ENCODE peak calls at places on chromosomes 16 and 17, in seven cellular contexts. Z is SK-N-SH, L is A549, J is H1, T is GM12878, V is HepG2, R is K562. S is an unnamed sample.
A peak's percentile ranks its signal among the peaks of the same experiment; 100 is the strongest.

GRCh38 chr16:50696575-50697420 is 3.4 kb downstream of the NOD2 start:
- DNase-seq in R (peak; percentile 73), L (peak; percentile 52), V (peak; percentile 78), J (no peak), Z (no peak), T (peak; percentile 82), S (peak; percentile 26)

GRCh38 chr16:4266372-4266771 is 6.5 kb downstream of the TFAP4 start:
- DNase-seq in J (peak; percentile 66), Z (peak; percentile 71), L (peak; percentile 77), R (no peak), T (no peak), V (peak; percentile 40), S (no peak)

GRCh38 chr17:4499431-4500187 is 928 bp downstream of the SPNS2 start:
- DNase-seq in L (peak; percentile 39), V (no peak), R (no peak), Z (peak; percentile 75), T (no peak), J (peak; percentile 75), S (no peak)

GRCh38 chr17:36089888-36090836 is at the start of gene CCL3:
- DNase-seq in J (no peak), V (no peak), R (no peak), L (no peak), Z (no peak), T (peak; percentile 99), S (no peak)

GRCh38 chr16:67546761-67547422 is 15.4 kb upstream of the CTCF start:
- DNase-seq in L (peak; percentile 73), Z (peak; percentile 91), T (no peak), V (peak; percentile 65), J (peak; percentile 92), R (peak; percentile 78), S (peak; percentile 57)

GRCh38 chr17:14331200-14331981 is 30.5 kb downstream of the HS3ST3B1 start:
- DNase-seq in L (no peak), Z (no peak), V (no peak), R (peak; percentile 67), T (no peak), J (no peak), S (no peak)

GRCh38 chr17:43891851-43892671 is 15.3 kb downstream of the MPP2 start:
- DNase-seq in J (no peak), V (no peak), T (no peak), R (no peak), Z (no peak), L (no peak), S (no peak)

GRCh38 chr16:30829130-30830071 is 42.4 kb upstream of the ZNF629 start:
- DNase-seq in J (no peak), T (no peak), V (peak; percentile 68), Z (no peak), R (peak; percentile 22), L (peak; percentile 35), S (no peak)

GRCh38 chr17:7407483-7408231 is at the start of gene NLGN2:
- DNase-seq in L (no peak), R (no peak), Z (no peak), T (no peak), V (no peak), J (no peak), S (no peak)

GRCh38 chr17:17416400-17417360 is 60.1 kb upstream of the MED9 start:
- DNase-seq in J (no peak), L (peak; percentile 81), R (peak; percentile 40), V (peak; percentile 92), Z (no peak), T (no peak), S (peak; percentile 87)

GRCh38 chr16:12898556-12898955 is 2.8 kb upstream of the SHISA9 start:
- DNase-seq in L (no peak), J (no peak), Z (no peak), R (no peak), V (no peak), T (no peak), S (no peak)

GRCh38 chr17:82105882-82106696 is 8.1 kb upstream of the FASN start:
- DNase-seq in L (peak; percentile 82), T (peak; percentile 51), J (peak; percentile 79), R (peak; percentile 48), Z (peak; percentile 97), V (peak; percentile 94), S (peak; percentile 37)

GRCh38 chr17:58083491-58084316 is 485 bp downstream of the DYNLL2 start:
- DNase-seq in L (peak; percentile 46), Z (peak; percentile 91), J (peak; percentile 58), T (no peak), R (peak; percentile 81), V (peak; percentile 32), S (peak; percentile 43)

GRCh38 chr17:21002309-21003006 is 40.4 kb downstream of the USP22 start:
- DNase-seq in L (no peak), T (no peak), Z (no peak), R (no peak), J (no peak), V (no peak), S (no peak)

GRCh38 chr17:50483266-50483665 is 4.6 kb downstream of the RSAD1 start:
- DNase-seq in V (no peak), R (no peak), L (no peak), J (no peak), T (no peak), Z (no peak), S (no peak)

GRCh38 chr17:37742114-37742761 is 2.6 kb downstream of the HNF1B start:
- DNase-seq in L (peak; percentile 59), Z (peak; percentile 62), V (no peak), R (no peak), T (no peak), J (peak; percentile 70), S (peak; percentile 20)

GRCh38 chr16:70753694-70754325 is 47.1 kb downstream of the VAC14 start:
- DNase-seq in L (no peak), R (no peak), Z (no peak), J (no peak), T (no peak), V (no peak), S (no peak)

GRCh38 chr17:373616-374225 is 21.1 kb upstream of the RPH3AL start:
- DNase-seq in R (no peak), V (no peak), T (no peak), Z (no peak), L (peak; percentile 48), J (no peak), S (no peak)

GRCh38 chr16:9610727-9611126 is 519.3 kb downstream of the HAPSTR1 start:
- DNase-seq in Z (no peak), T (no peak), L (peak; percentile 13), V (no peak), J (no peak), R (peak; percentile 12), S (no peak)

GRCh38 chr16:17070882-17071592 is 399.7 kb downstream of the XYLT1 start:
- DNase-seq in V (no peak), L (peak; percentile 6), R (peak; percentile 27), T (peak; percentile 98), Z (no peak), J (peak; percentile 61), S (no peak)

GRCh38 chr16:1326380-1326779 is 7.1 kb upstream of the BAIAP3 start:
- DNase-seq in T (no peak), V (no peak), L (no peak), R (no peak), Z (no peak), J (no peak), S (no peak)

DNA sequence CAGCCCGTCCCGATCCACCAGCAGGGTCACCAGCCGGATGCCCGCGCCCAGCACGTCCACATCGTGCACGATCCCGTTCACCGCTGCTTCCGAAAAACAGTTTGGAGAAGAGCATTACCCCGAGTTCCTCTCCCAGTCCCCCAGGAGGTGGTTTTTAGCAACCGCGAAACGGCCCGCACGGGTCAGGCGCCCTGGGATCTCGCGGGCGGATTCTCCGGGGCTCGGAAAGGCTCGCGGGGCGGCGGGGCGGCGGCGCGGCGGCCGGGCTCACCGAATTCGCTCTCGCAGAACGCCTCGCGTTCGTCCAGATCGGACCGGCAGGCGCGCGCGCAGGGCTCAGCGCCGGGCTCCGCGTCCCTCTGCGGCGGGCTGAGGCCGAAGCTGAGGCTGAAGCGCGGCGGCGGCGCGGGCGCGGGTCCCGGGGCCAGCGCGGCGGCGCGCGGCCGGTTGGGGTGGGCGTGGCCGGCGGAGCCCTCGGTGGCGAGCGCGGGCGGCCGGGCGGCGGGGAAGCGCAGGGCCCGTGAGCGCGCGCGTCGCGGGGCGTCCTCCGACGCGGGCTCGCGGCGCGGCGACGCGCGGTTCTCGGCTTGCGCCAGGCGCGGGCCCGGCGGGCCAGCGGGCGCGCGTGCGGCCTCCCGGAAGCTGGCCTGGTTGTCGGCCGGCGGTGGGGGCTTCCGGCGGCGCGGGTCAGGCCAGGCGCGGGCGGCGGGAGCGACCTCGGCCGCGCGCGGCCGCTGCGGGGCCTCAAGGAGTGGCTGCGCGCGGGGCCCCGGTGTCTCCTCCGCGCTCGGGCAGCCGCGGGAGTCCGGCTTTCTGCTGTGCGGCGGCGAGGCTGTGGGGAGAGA is 2.9 kb downstream of the C17orf58 start:
- DNase-seq in R (peak; percentile 91), J (peak; percentile 84), L (peak; percentile 90), T (no peak), V (peak; percentile 68), Z (peak; percentile 98), S (peak; percentile 84)
- TF ChIP-seq RFX5 in R (no peak), J (no peak), L (no peak), T (no peak), V (no peak), Z (no peak), S (no peak)

GRCh38 chr17:80782536-80783427 is 208.9 kb upstream of the CHMP6 start:
- DNase-seq in Z (no peak), R (no peak), J (no peak), L (peak; percentile 46), T (no peak), V (no peak), S (peak; percentile 59)
- TF ChIP-seq RFX5 in Z (no peak), R (no peak), J (no peak), L (no peak), T (no peak), V (no peak), S (no peak)

GRCh38 chr16:86492267-86492960 is 17.9 kb upstream of the FOXF1 start:
- DNase-seq in L (no peak), V (no peak), Z (no peak), T (no peak), R (no peak), J (no peak), S (no peak)

GRCh38 chr16:86491643-86492030 is 18.7 kb upstream of the FOXF1 start:
- DNase-seq in T (no peak), L (no peak), R (no peak), J (no peak), Z (no peak), V (no peak), S (no peak)

GRCh38 chr16:86494039-86494564 is 16.2 kb upstream of the FOXF1 start:
- DNase-seq in T (no peak), V (no peak), Z (no peak), J (no peak), L (no peak), R (no peak), S (no peak)

GRCh38 chr16:86492961-86493639 is 17.2 kb upstream of the FOXF1 start:
- DNase-seq in R (no peak), Z (no peak), V (no peak), T (no peak), J (no peak), L (no peak), S (no peak)

GRCh38 chr16:86490859-86491642 is 19.3 kb upstream of the FOXF1 start:
- DNase-seq in J (no peak), Z (no peak), T (no peak), R (no peak), L (no peak), V (no peak), S (peak; percentile 52)
- TF ChIP-seq RFX5 in J (no peak), Z (no peak), T (no peak), R (no peak), L (no peak), V (no peak), S (no peak)

GRCh38 chr16:69494993-69495392 is 70.6 kb downstream of the CYB5B start:
- DNase-seq in T (no peak), Z (no peak), J (peak; percentile 83), V (peak; percentile 39), L (peak; percentile 45), R (peak; percentile 72), S (no peak)
- TF ChIP-seq RFX5 in T (no peak), Z (no peak), J (no peak), V (no peak), L (no peak), R (no peak), S (no peak)